ENCODE peak calls at places on chromosomes 1 and 21, in seven cellular contexts. One of them, this sample, is unnamed. For H3K27me3 and H3K9me3, the result is how much of the 10 kb centered on the place peaks cover.

GRCh38 chr1:111909010-111909409 is 80.5 kb downstream of the KCND3 start:
- DNase-seq in upper lobe of right lung: no peak
- DNase-seq in mesenchymal stem cell: no peak
- DNase-seq in left lung: no peak
- DNase-seq in neuronal stem cell: no peak
- DNase-seq in fibroblast of lung: no peak
- DNase-seq in colonic mucosa: no peak
- DNase-seq in this sample: no peak

GRCh38 chr1:156078728-156079127 is 3.5 kb downstream of the MEX3A start:
- DNase-seq in upper lobe of right lung: no peak
- DNase-seq in mesenchymal stem cell: no peak
- DNase-seq in left lung: no peak
- DNase-seq in neuronal stem cell: no peak
- DNase-seq in fibroblast of lung: no peak
- DNase-seq in colonic mucosa: no peak
- DNase-seq in this sample: no peak

GRCh38 chr21:33011462-33011861 is 14.3 kb upstream of the OLIG2 start:
- DNase-seq in upper lobe of right lung: no peak
- DNase-seq in mesenchymal stem cell: peak
- DNase-seq in left lung: no peak
- DNase-seq in neuronal stem cell: no peak
- DNase-seq in fibroblast of lung: peak
- DNase-seq in colonic mucosa: no peak
- DNase-seq in this sample: no peak

GRCh38 chr1:218661411-218661810 is 316.3 kb downstream of the TGFB2 start:
- DNase-seq in upper lobe of right lung: no peak
- DNase-seq in mesenchymal stem cell: no peak
- DNase-seq in left lung: no peak
- DNase-seq in neuronal stem cell: no peak
- DNase-seq in fibroblast of lung: no peak
- DNase-seq in colonic mucosa: no peak
- DNase-seq in this sample: no peak

GRCh38 chr1:153525088-153525713 is 10.6 kb downstream of the S100A6 start:
- DNase-seq in upper lobe of right lung: no peak
- DNase-seq in mesenchymal stem cell: no peak
- DNase-seq in left lung: no peak
- DNase-seq in neuronal stem cell: no peak
- DNase-seq in fibroblast of lung: peak
- DNase-seq in colonic mucosa: no peak
- DNase-seq in this sample: no peak

GRCh38 chr1:238962941-238963340 is 423.4 kb upstream of the CHRM3 start:
- DNase-seq in upper lobe of right lung: no peak
- DNase-seq in mesenchymal stem cell: no peak
- DNase-seq in left lung: no peak
- DNase-seq in neuronal stem cell: no peak
- DNase-seq in fibroblast of lung: peak
- DNase-seq in colonic mucosa: no peak
- DNase-seq in this sample: no peak

GRCh38 chr1:68011786-68012375 is 38.5 kb downstream of the DIRAS3 start:
- DNase-seq in upper lobe of right lung: no peak
- DNase-seq in mesenchymal stem cell: no peak
- DNase-seq in left lung: no peak
- DNase-seq in neuronal stem cell: no peak
- DNase-seq in fibroblast of lung: peak
- DNase-seq in colonic mucosa: no peak
- DNase-seq in this sample: no peak

GRCh38 chr1:228001738-228002535 is 4.9 kb upstream of the WNT3A start:
- DNase-seq in upper lobe of right lung: peak
- DNase-seq in mesenchymal stem cell: no peak
- DNase-seq in left lung: no peak
- DNase-seq in neuronal stem cell: no peak
- DNase-seq in fibroblast of lung: no peak
- DNase-seq in colonic mucosa: no peak
- DNase-seq in this sample: no peak

GRCh38 chr1:11571906-11572616 is 82.2 kb downstream of the FBXO2 start:
- DNase-seq in upper lobe of right lung: no peak
- DNase-seq in mesenchymal stem cell: no peak
- DNase-seq in left lung: no peak
- DNase-seq in neuronal stem cell: no peak
- DNase-seq in fibroblast of lung: no peak
- DNase-seq in colonic mucosa: no peak
- DNase-seq in this sample: no peak

GRCh38 chr1:228463559-228464455 is 23.4 kb upstream of the RNF187 start:
- DNase-seq in upper lobe of right lung: no peak
- DNase-seq in mesenchymal stem cell: peak
- DNase-seq in left lung: no peak
- DNase-seq in neuronal stem cell: no peak
- DNase-seq in fibroblast of lung: no peak
- DNase-seq in colonic mucosa: peak
- DNase-seq in this sample: peak

GRCh38 chr1:167934407-167935251 is 1.9 kb upstream of the DCAF6 start:
- DNase-seq in upper lobe of right lung: no peak
- DNase-seq in mesenchymal stem cell: peak
- DNase-seq in left lung: no peak
- DNase-seq in neuronal stem cell: peak
- DNase-seq in fibroblast of lung: peak
- DNase-seq in colonic mucosa: no peak
- DNase-seq in this sample: no peak

GRCh38 chr1:241551759-241552638 is 19.8 kb downstream of the KMO start:
- DNase-seq in upper lobe of right lung: peak
- DNase-seq in mesenchymal stem cell: no peak
- DNase-seq in left lung: peak
- DNase-seq in neuronal stem cell: no peak
- DNase-seq in fibroblast of lung: no peak
- DNase-seq in colonic mucosa: no peak
- DNase-seq in this sample: peak

GRCh38 chr1:66439028-66439427 is 94.9 kb upstream of the SGIP1 start:
- DNase-seq in upper lobe of right lung: no peak
- DNase-seq in mesenchymal stem cell: no peak
- DNase-seq in left lung: no peak
- DNase-seq in neuronal stem cell: no peak
- DNase-seq in fibroblast of lung: no peak
- DNase-seq in colonic mucosa: no peak
- DNase-seq in this sample: no peak

GRCh38 chr1:217372251-217372970 is 258.5 kb downstream of the GPATCH2 start:
- DNase-seq in upper lobe of right lung: no peak
- DNase-seq in mesenchymal stem cell: no peak
- DNase-seq in left lung: no peak
- DNase-seq in neuronal stem cell: no peak
- DNase-seq in fibroblast of lung: no peak
- DNase-seq in colonic mucosa: no peak
- DNase-seq in this sample: no peak

GRCh38 chr1:154420172-154420571 is 15.0 kb downstream of the IL6R start:
- DNase-seq in upper lobe of right lung: peak
- DNase-seq in mesenchymal stem cell: peak
- DNase-seq in left lung: peak
- DNase-seq in neuronal stem cell: no peak
- DNase-seq in fibroblast of lung: peak
- DNase-seq in colonic mucosa: peak
- DNase-seq in this sample: peak

GRCh38 chr1:174666248-174666647 is 218.5 kb downstream of the GPR52 start:
- DNase-seq in upper lobe of right lung: no peak
- DNase-seq in mesenchymal stem cell: no peak
- DNase-seq in left lung: no peak
- DNase-seq in neuronal stem cell: no peak
- DNase-seq in fibroblast of lung: no peak
- DNase-seq in colonic mucosa: no peak
- DNase-seq in this sample: no peak

GRCh38 chr1:92587445-92587844 is 100.7 kb upstream of the GFI1 start:
- DNase-seq in upper lobe of right lung: no peak
- DNase-seq in mesenchymal stem cell: no peak
- DNase-seq in left lung: no peak
- DNase-seq in neuronal stem cell: no peak
- DNase-seq in fibroblast of lung: no peak
- DNase-seq in colonic mucosa: no peak
- DNase-seq in this sample: no peak

GRCh38 chr21:17688912-17689874 is 76.5 kb upstream of the BTG3 start:
- DNase-seq in upper lobe of right lung: no peak
- DNase-seq in mesenchymal stem cell: peak
- DNase-seq in left lung: peak
- DNase-seq in neuronal stem cell: no peak
- DNase-seq in fibroblast of lung: peak
- DNase-seq in colonic mucosa: peak
- DNase-seq in this sample: peak

GRCh38 chr1:205534444-205534985 is 30.0 kb downstream of the CDK18 start:
- DNase-seq in upper lobe of right lung: peak
- DNase-seq in mesenchymal stem cell: no peak
- DNase-seq in left lung: no peak
- DNase-seq in neuronal stem cell: no peak
- DNase-seq in fibroblast of lung: no peak
- DNase-seq in colonic mucosa: no peak
- DNase-seq in this sample: no peak

GRCh38 chr1:233034845-233035244 is 84.4 kb downstream of the NTPCR start:
- DNase-seq in upper lobe of right lung: no peak
- DNase-seq in mesenchymal stem cell: no peak
- DNase-seq in left lung: no peak
- DNase-seq in neuronal stem cell: no peak
- DNase-seq in fibroblast of lung: no peak
- DNase-seq in colonic mucosa: no peak
- DNase-seq in this sample: no peak

GRCh38 chr1:93620841-93621210 is 60.8 kb downstream of the BCAR3 start:
- DNase-seq in upper lobe of right lung: no peak
- DNase-seq in mesenchymal stem cell: no peak
- DNase-seq in left lung: no peak
- DNase-seq in neuronal stem cell: no peak
- DNase-seq in fibroblast of lung: peak
- DNase-seq in colonic mucosa: peak
- DNase-seq in this sample: no peak

GRCh38 chr1:181033128-181033798 is 520 bp upstream of the MR1 start:
- DNase-seq in upper lobe of right lung: no peak
- DNase-seq in mesenchymal stem cell: peak
- DNase-seq in left lung: peak
- DNase-seq in neuronal stem cell: no peak
- DNase-seq in fibroblast of lung: no peak
- DNase-seq in colonic mucosa: peak
- DNase-seq in this sample: peak

GRCh38 chr1:168243636-168244212 is 17.9 kb downstream of the SFT2D2 start:
- DNase-seq in upper lobe of right lung: no peak
- DNase-seq in mesenchymal stem cell: no peak
- DNase-seq in left lung: no peak
- DNase-seq in neuronal stem cell: no peak
- DNase-seq in fibroblast of lung: no peak
- DNase-seq in colonic mucosa: no peak
- DNase-seq in this sample: no peak

GRCh38 chr1:211632117-211632807 is 43.2 kb downstream of the NEK2 start:
- DNase-seq in upper lobe of right lung: no peak
- DNase-seq in mesenchymal stem cell: no peak
- DNase-seq in left lung: no peak
- DNase-seq in neuronal stem cell: no peak
- DNase-seq in fibroblast of lung: peak
- DNase-seq in colonic mucosa: no peak
- DNase-seq in this sample: no peak

GRCh38 chr1:87120779-87121178 is 206.3 kb downstream of the HS2ST1 start:
- DNase-seq in upper lobe of right lung: no peak
- DNase-seq in mesenchymal stem cell: no peak
- DNase-seq in left lung: no peak
- DNase-seq in neuronal stem cell: no peak
- DNase-seq in fibroblast of lung: no peak
- DNase-seq in colonic mucosa: no peak
- DNase-seq in this sample: no peak

GRCh38 chr21:45441431-45442255 is 36.7 kb downstream of the COL18A1 start:
- DNase-seq in upper lobe of right lung: no peak
- DNase-seq in mesenchymal stem cell: no peak
- DNase-seq in left lung: no peak
- DNase-seq in neuronal stem cell: no peak
- DNase-seq in fibroblast of lung: no peak
- DNase-seq in colonic mucosa: no peak
- DNase-seq in this sample: no peak

GRCh38 chr1:242146640-242147039 is 147.7 kb upstream of the MAP1LC3C start:
- DNase-seq in upper lobe of right lung: no peak
- DNase-seq in mesenchymal stem cell: no peak
- DNase-seq in left lung: no peak
- DNase-seq in neuronal stem cell: no peak
- DNase-seq in fibroblast of lung: no peak
- DNase-seq in colonic mucosa: no peak
- DNase-seq in this sample: no peak

DNA sequence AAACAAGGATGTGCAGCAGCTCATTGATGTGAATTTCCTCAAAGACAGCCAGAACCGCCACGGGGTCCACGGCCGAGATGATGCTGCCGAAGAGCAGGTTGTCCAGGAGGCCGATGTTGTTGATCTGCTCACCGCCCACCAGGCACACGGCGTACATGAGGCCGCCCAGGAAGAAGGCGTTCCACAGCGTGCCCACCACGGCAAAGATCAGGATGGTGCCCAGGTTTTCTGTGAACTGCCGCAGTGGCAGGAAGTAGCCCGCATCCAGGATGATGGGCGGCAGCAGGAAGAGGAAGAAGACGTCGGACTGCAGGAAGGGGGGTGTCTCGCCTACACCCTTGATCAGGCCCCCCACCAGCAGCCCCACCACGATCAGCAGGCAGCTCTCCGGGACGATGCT is 41.1 kb downstream of the SLC9A1 start:
- DNase-seq in upper lobe of right lung: no peak
- DNase-seq in mesenchymal stem cell: no peak
- DNase-seq in left lung: no peak
- DNase-seq in neuronal stem cell: no peak
- DNase-seq in fibroblast of lung: no peak
- DNase-seq in colonic mucosa: no peak
- DNase-seq in this sample: peak
- H3K27ac ChIP-seq in upper lobe of right lung: peak
- H3K27ac ChIP-seq in mesenchymal stem cell: no peak
- H3K27ac ChIP-seq in left lung: no peak
- H3K27ac ChIP-seq in neuronal stem cell: no peak
- H3K27ac ChIP-seq in fibroblast of lung: no peak
- H3K27ac ChIP-seq in colonic mucosa: no peak
- H3K27ac ChIP-seq in this sample: peak

GRCh38 chr1:18633428-18634155 is 2.9 kb downstream of the PAX7 start:
- DNase-seq in upper lobe of right lung: no peak
- DNase-seq in mesenchymal stem cell: no peak
- DNase-seq in left lung: no peak
- DNase-seq in neuronal stem cell: no peak
- DNase-seq in fibroblast of lung: no peak
- DNase-seq in colonic mucosa: no peak
- DNase-seq in this sample: no peak
- H3K27me3 ChIP-seq in upper lobe of right lung: half or more
- H3K27me3 ChIP-seq in mesenchymal stem cell: half or more
- H3K27me3 ChIP-seq in left lung: half or more
- H3K27me3 ChIP-seq in neuronal stem cell: half or more
- H3K27me3 ChIP-seq in fibroblast of lung: half or more
- H3K27me3 ChIP-seq in colonic mucosa: half or more
- H3K27me3 ChIP-seq in this sample: under half

DNA sequence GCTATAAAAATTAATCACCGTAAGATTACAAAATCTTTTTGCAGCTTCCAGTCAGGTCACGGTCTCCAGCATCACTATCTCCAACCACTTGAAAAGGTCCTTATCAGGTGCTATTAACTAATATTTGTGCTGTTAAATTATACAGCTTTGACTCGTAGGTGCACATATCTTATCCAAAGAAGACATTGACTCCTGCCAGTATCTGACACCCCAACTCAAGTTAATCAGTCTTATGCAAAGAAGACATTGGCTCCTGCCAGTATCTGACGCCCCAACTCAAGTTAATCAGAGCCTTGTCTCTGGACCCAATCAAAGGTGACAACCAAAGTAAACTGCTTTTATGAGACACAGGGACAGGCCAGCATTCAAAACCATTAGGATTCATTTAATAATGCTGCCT is 19.9 kb upstream of the LYPD8 start:
- DNase-seq in upper lobe of right lung: no peak
- DNase-seq in mesenchymal stem cell: no peak
- DNase-seq in left lung: no peak
- DNase-seq in neuronal stem cell: no peak
- DNase-seq in fibroblast of lung: no peak
- DNase-seq in colonic mucosa: no peak
- DNase-seq in this sample: no peak
- H3K9me3 ChIP-seq in upper lobe of right lung: under half
- H3K9me3 ChIP-seq in mesenchymal stem cell: under half
- H3K9me3 ChIP-seq in left lung: under half
- H3K9me3 ChIP-seq in neuronal stem cell: under half
- H3K9me3 ChIP-seq in fibroblast of lung: under half
- H3K9me3 ChIP-seq in colonic mucosa: under half
- H3K9me3 ChIP-seq in this sample: under half

GRCh38 chr1:77037990-77038389 is 170.7 kb downstream of the ST6GALNAC5 start:
- DNase-seq in upper lobe of right lung: no peak
- DNase-seq in mesenchymal stem cell: no peak
- DNase-seq in left lung: no peak
- DNase-seq in neuronal stem cell: no peak
- DNase-seq in fibroblast of lung: peak
- DNase-seq in colonic mucosa: no peak
- DNase-seq in this sample: no peak
- H3K27ac ChIP-seq in upper lobe of right lung: no peak
- H3K27ac ChIP-seq in mesenchymal stem cell: no peak
- H3K27ac ChIP-seq in left lung: no peak
- H3K27ac ChIP-seq in neuronal stem cell: no peak
- H3K27ac ChIP-seq in fibroblast of lung: no peak
- H3K27ac ChIP-seq in colonic mucosa: no peak
- H3K27ac ChIP-seq in this sample: no peak